ENCODE peak calls at places on chromosomes 16 and 17, in four cellular contexts. One of them, this sample, is unnamed.

GRCh38 chr16:51982715-51983680 is 563.9 kb downstream of the TOX3 start:
- DNase-seq in T-helper 17 cell: no peak
- DNase-seq in NCI-H510A: peak; percentile 60
- DNase-seq in foreskin fibroblast: peak; percentile 35
- DNase-seq in this sample: peak; percentile 39

GRCh38 chr16:54277845-54278703 is 8.5 kb downstream of the IRX3 start:
- DNase-seq in T-helper 17 cell: no peak
- DNase-seq in NCI-H510A: no peak
- DNase-seq in foreskin fibroblast: no peak
- DNase-seq in this sample: no peak

GRCh38 chr17:78293896-78294295 is 62.5 kb downstream of the TMEM235 start:
- DNase-seq in T-helper 17 cell: no peak
- DNase-seq in NCI-H510A: no peak
- DNase-seq in foreskin fibroblast: no peak
- DNase-seq in this sample: no peak

GRCh38 chr16:31064882-31065461 is 9.1 kb downstream of the ZNF668 start:
- DNase-seq in T-helper 17 cell: no peak
- DNase-seq in NCI-H510A: no peak
- DNase-seq in foreskin fibroblast: peak; percentile 92
- DNase-seq in this sample: peak; percentile 92

GRCh38 chr16:86887416-86887815 is 309.1 kb downstream of the FOXL1 start:
- DNase-seq in T-helper 17 cell: no peak
- DNase-seq in NCI-H510A: no peak
- DNase-seq in foreskin fibroblast: no peak
- DNase-seq in this sample: no peak

GRCh38 chr17:69672924-69673323 is 258.4 kb downstream of the MAP2K6 start:
- DNase-seq in T-helper 17 cell: no peak
- DNase-seq in NCI-H510A: no peak
- DNase-seq in foreskin fibroblast: peak; percentile 72
- DNase-seq in this sample: peak; percentile 17

GRCh38 chr17:79220715-79221291 is 146.2 kb downstream of the ENGASE start:
- DNase-seq in T-helper 17 cell: no peak
- DNase-seq in NCI-H510A: no peak
- DNase-seq in foreskin fibroblast: no peak
- DNase-seq in this sample: no peak

GRCh38 chr16:85464342-85465305 is 148.5 kb upstream of the GSE1 start:
- DNase-seq in T-helper 17 cell: no peak
- DNase-seq in NCI-H510A: peak; percentile 66
- DNase-seq in foreskin fibroblast: no peak
- DNase-seq in this sample: no peak

GRCh38 chr17:47717845-47718621 is 15.0 kb upstream of the TBX21 start:
- DNase-seq in T-helper 17 cell: no peak
- DNase-seq in NCI-H510A: no peak
- DNase-seq in foreskin fibroblast: no peak
- DNase-seq in this sample: no peak

GRCh38 chr17:49787932-49788442 is 494 bp upstream of the KAT7 start:
- DNase-seq in T-helper 17 cell: no peak
- DNase-seq in NCI-H510A: no peak
- DNase-seq in foreskin fibroblast: no peak
- DNase-seq in this sample: peak; percentile 8

GRCh38 chr17:47253541-47254402 is at the start of gene ITGB3:
- DNase-seq in T-helper 17 cell: peak; percentile 41
- DNase-seq in NCI-H510A: peak; percentile 37
- DNase-seq in foreskin fibroblast: peak; percentile 77
- DNase-seq in this sample: peak; percentile 44

GRCh38 chr16:11742041-11742535 is 569 bp downstream of the TXNDC11 start:
- DNase-seq in T-helper 17 cell: no peak
- DNase-seq in NCI-H510A: no peak
- DNase-seq in foreskin fibroblast: no peak
- DNase-seq in this sample: no peak

GRCh38 chr17:62882878-62883277 is 74.8 kb upstream of the MARCHF10 start:
- DNase-seq in T-helper 17 cell: no peak
- DNase-seq in NCI-H510A: no peak
- DNase-seq in foreskin fibroblast: peak; percentile 56
- DNase-seq in this sample: peak; percentile 48

GRCh38 chr17:81386646-81387234 is 8.5 kb upstream of the BAHCC1 start:
- DNase-seq in T-helper 17 cell: no peak
- DNase-seq in NCI-H510A: no peak
- DNase-seq in foreskin fibroblast: no peak
- DNase-seq in this sample: no peak

GRCh38 chr16:67926181-67926742 is 5.4 kb downstream of the CTRL start:
- DNase-seq in T-helper 17 cell: no peak
- DNase-seq in NCI-H510A: peak; percentile 75
- DNase-seq in foreskin fibroblast: no peak
- DNase-seq in this sample: no peak

GRCh38 chr17:1644493-1645206 is 882 bp downstream of the SCARF1 start:
- DNase-seq in T-helper 17 cell: no peak
- DNase-seq in NCI-H510A: no peak
- DNase-seq in foreskin fibroblast: no peak
- DNase-seq in this sample: peak; percentile 15

GRCh38 chr17:30957741-30958140 is 13.1 kb upstream of the RNF135 start:
- DNase-seq in T-helper 17 cell: no peak
- DNase-seq in NCI-H510A: no peak
- DNase-seq in foreskin fibroblast: no peak
- DNase-seq in this sample: no peak

GRCh38 chr16:6916946-6917345 is 415.7 kb upstream of the RBFOX1 start:
- DNase-seq in T-helper 17 cell: no peak
- DNase-seq in NCI-H510A: no peak
- DNase-seq in foreskin fibroblast: no peak
- DNase-seq in this sample: no peak

GRCh38 chr17:28381141-28381825 is 9.8 kb downstream of the SARM1 start:
- DNase-seq in T-helper 17 cell: no peak
- DNase-seq in NCI-H510A: no peak
- DNase-seq in foreskin fibroblast: no peak
- DNase-seq in this sample: no peak

GRCh38 chr17:59257101-59257500 is 36.8 kb downstream of the GDPD1 start:
- DNase-seq in T-helper 17 cell: no peak
- DNase-seq in NCI-H510A: peak; percentile 2
- DNase-seq in foreskin fibroblast: no peak
- DNase-seq in this sample: no peak

GRCh38 chr16:54239441-54239840 is 47.1 kb downstream of the IRX3 start:
- DNase-seq in T-helper 17 cell: no peak
- DNase-seq in NCI-H510A: no peak
- DNase-seq in foreskin fibroblast: peak; percentile 21
- DNase-seq in this sample: no peak

GRCh38 chr16:65689726-65690125 is 567.9 kb upstream of the CDH11 start:
- DNase-seq in T-helper 17 cell: no peak
- DNase-seq in NCI-H510A: no peak
- DNase-seq in foreskin fibroblast: no peak
- DNase-seq in this sample: no peak

GRCh38 chr16:11698271-11698689 is 30.0 kb downstream of the SNN start:
- DNase-seq in T-helper 17 cell: no peak
- DNase-seq in NCI-H510A: no peak
- DNase-seq in foreskin fibroblast: no peak
- DNase-seq in this sample: no peak

GRCh38 chr16:66365588-66365987 is 903 bp upstream of the CDH5 start:
- DNase-seq in T-helper 17 cell: no peak
- DNase-seq in NCI-H510A: no peak
- DNase-seq in foreskin fibroblast: no peak
- DNase-seq in this sample: no peak

GRCh38 chr16:58727028-58727781 is 6.9 kb downstream of the GOT2 start:
- DNase-seq in T-helper 17 cell: no peak
- DNase-seq in NCI-H510A: no peak
- DNase-seq in foreskin fibroblast: no peak
- DNase-seq in this sample: no peak

GRCh38 chr16:87855852-87856715 is 13.2 kb downstream of the SLC7A5 start:
- DNase-seq in T-helper 17 cell: no peak
- DNase-seq in NCI-H510A: no peak
- DNase-seq in foreskin fibroblast: no peak
- DNase-seq in this sample: no peak

GRCh38 chr17:62802531-62803205 is 5.4 kb downstream of the MARCHF10 start:
- DNase-seq in T-helper 17 cell: no peak
- DNase-seq in NCI-H510A: peak; percentile 85
- DNase-seq in foreskin fibroblast: no peak
- DNase-seq in this sample: no peak

GRCh38 chr17:50470451-50470850 is 1.8 kb upstream of the CHAD start:
- DNase-seq in T-helper 17 cell: no peak
- DNase-seq in NCI-H510A: peak; percentile 53
- DNase-seq in foreskin fibroblast: no peak
- DNase-seq in this sample: no peak

GRCh38 chr16:16151315-16151714 is 72.0 kb downstream of the ABCC6 start:
- DNase-seq in T-helper 17 cell: no peak
- DNase-seq in NCI-H510A: no peak
- DNase-seq in foreskin fibroblast: no peak
- DNase-seq in this sample: no peak

GRCh38 chr16:12208341-12209035 is 232.0 kb downstream of the SNX29 start:
- DNase-seq in T-helper 17 cell: no peak
- DNase-seq in NCI-H510A: no peak
- DNase-seq in foreskin fibroblast: no peak
- DNase-seq in this sample: no peak